ENCODE peak calls at places on chromosomes 2 and 18, in seven cellular contexts. One of them, this sample, is unnamed.
A peak's percentile ranks its signal among the peaks of the same experiment; 100 is the strongest.

GRCh38 chr2:187382131-187382530 is 65.9 kb downstream of the CALCRL start:
- DNase-seq in GM23248: peak; percentile 35
- DNase-seq in right cardiac atrium: no peak
- DNase-seq in fibroblast of lung: no peak
- DNase-seq in CD8-positive, alpha-beta memory T cell: no peak
- DNase-seq in colonic mucosa: no peak
- DNase-seq in transverse colon: no peak
- DNase-seq in this sample: no peak

GRCh38 chr2:216619411-216620393 is 13.5 kb upstream of the IGFBP2 start:
- DNase-seq in GM23248: peak; percentile 42
- DNase-seq in right cardiac atrium: no peak
- DNase-seq in fibroblast of lung: peak; percentile 41
- DNase-seq in CD8-positive, alpha-beta memory T cell: no peak
- DNase-seq in colonic mucosa: no peak
- DNase-seq in transverse colon: no peak
- DNase-seq in this sample: no peak

GRCh38 chr2:40321822-40322221 is 130.1 kb downstream of the SLC8A1 start:
- DNase-seq in GM23248: no peak
- DNase-seq in right cardiac atrium: no peak
- DNase-seq in fibroblast of lung: no peak
- DNase-seq in CD8-positive, alpha-beta memory T cell: no peak
- DNase-seq in colonic mucosa: no peak
- DNase-seq in transverse colon: no peak
- DNase-seq in this sample: no peak

GRCh38 chr18:78773819-78774218 is 205.8 kb upstream of the SALL3 start:
- DNase-seq in GM23248: no peak
- DNase-seq in right cardiac atrium: no peak
- DNase-seq in fibroblast of lung: no peak
- DNase-seq in CD8-positive, alpha-beta memory T cell: no peak
- DNase-seq in colonic mucosa: no peak
- DNase-seq in transverse colon: no peak
- DNase-seq in this sample: no peak

GRCh38 chr2:85994897-85995647 is 106.3 kb upstream of the ST3GAL5 start:
- DNase-seq in GM23248: no peak
- DNase-seq in right cardiac atrium: no peak
- DNase-seq in fibroblast of lung: no peak
- DNase-seq in CD8-positive, alpha-beta memory T cell: no peak
- DNase-seq in colonic mucosa: no peak
- DNase-seq in transverse colon: no peak
- DNase-seq in this sample: no peak

GRCh38 chr2:33616873-33617272 is 17.8 kb upstream of the FAM98A start:
- DNase-seq in GM23248: no peak
- DNase-seq in right cardiac atrium: no peak
- DNase-seq in fibroblast of lung: peak; percentile 38
- DNase-seq in CD8-positive, alpha-beta memory T cell: no peak
- DNase-seq in colonic mucosa: no peak
- DNase-seq in transverse colon: no peak
- DNase-seq in this sample: no peak

GRCh38 chr2:215454519-215454918 is 18.7 kb upstream of the FN1 start:
- DNase-seq in GM23248: peak; percentile 55
- DNase-seq in right cardiac atrium: no peak
- DNase-seq in fibroblast of lung: peak; percentile 27
- DNase-seq in CD8-positive, alpha-beta memory T cell: no peak
- DNase-seq in colonic mucosa: no peak
- DNase-seq in transverse colon: no peak
- DNase-seq in this sample: no peak

GRCh38 chr2:48712151-48712550 is 43.4 kb downstream of the LHCGR start:
- DNase-seq in GM23248: no peak
- DNase-seq in right cardiac atrium: no peak
- DNase-seq in fibroblast of lung: no peak
- DNase-seq in CD8-positive, alpha-beta memory T cell: no peak
- DNase-seq in colonic mucosa: no peak
- DNase-seq in transverse colon: no peak
- DNase-seq in this sample: no peak

GRCh38 chr2:181790716-181791649 is 100.5 kb upstream of the ITPRID2 start:
- DNase-seq in GM23248: peak; percentile 95
- DNase-seq in right cardiac atrium: no peak
- DNase-seq in fibroblast of lung: peak; percentile 100
- DNase-seq in CD8-positive, alpha-beta memory T cell: no peak
- DNase-seq in colonic mucosa: peak; percentile 42
- DNase-seq in transverse colon: peak; percentile 22
- DNase-seq in this sample: no peak

GRCh38 chr18:73975266-73975665 is 172.4 kb downstream of the FBXO15 start:
- DNase-seq in GM23248: no peak
- DNase-seq in right cardiac atrium: no peak
- DNase-seq in fibroblast of lung: peak; percentile 85
- DNase-seq in CD8-positive, alpha-beta memory T cell: no peak
- DNase-seq in colonic mucosa: no peak
- DNase-seq in transverse colon: no peak
- DNase-seq in this sample: no peak

GRCh38 chr2:226583715-226584114 is 215.9 kb downstream of the IRS1 start:
- DNase-seq in GM23248: peak; percentile 85
- DNase-seq in right cardiac atrium: no peak
- DNase-seq in fibroblast of lung: peak; percentile 92
- DNase-seq in CD8-positive, alpha-beta memory T cell: no peak
- DNase-seq in colonic mucosa: no peak
- DNase-seq in transverse colon: no peak
- DNase-seq in this sample: no peak

GRCh38 chr2:166900700-166901099 is 12.4 kb downstream of the XIRP2 start:
- DNase-seq in GM23248: peak; percentile 48
- DNase-seq in right cardiac atrium: no peak
- DNase-seq in fibroblast of lung: peak; percentile 17
- DNase-seq in CD8-positive, alpha-beta memory T cell: no peak
- DNase-seq in colonic mucosa: no peak
- DNase-seq in transverse colon: no peak
- DNase-seq in this sample: no peak

GRCh38 chr18:27004056-27004829 is 138.7 kb upstream of the AQP4 start:
- DNase-seq in GM23248: peak; percentile 38
- DNase-seq in right cardiac atrium: no peak
- DNase-seq in fibroblast of lung: peak; percentile 6
- DNase-seq in CD8-positive, alpha-beta memory T cell: no peak
- DNase-seq in colonic mucosa: no peak
- DNase-seq in transverse colon: no peak
- DNase-seq in this sample: no peak

GRCh38 chr18:902179-902718 is 2.4 kb upstream of the ADCYAP1 start:
- DNase-seq in GM23248: peak; percentile 31
- DNase-seq in right cardiac atrium: no peak
- DNase-seq in fibroblast of lung: peak; percentile 40
- DNase-seq in CD8-positive, alpha-beta memory T cell: no peak
- DNase-seq in colonic mucosa: no peak
- DNase-seq in transverse colon: no peak
- DNase-seq in this sample: no peak

GRCh38 chr2:64640153-64641044 is 13.3 kb downstream of the SERTAD2 start:
- DNase-seq in GM23248: peak; percentile 82
- DNase-seq in right cardiac atrium: no peak
- DNase-seq in fibroblast of lung: no peak
- DNase-seq in CD8-positive, alpha-beta memory T cell: no peak
- DNase-seq in colonic mucosa: no peak
- DNase-seq in transverse colon: no peak
- DNase-seq in this sample: no peak

GRCh38 chr2:5980351-5981054 is 288.3 kb downstream of the SOX11 start:
- DNase-seq in GM23248: no peak
- DNase-seq in right cardiac atrium: no peak
- DNase-seq in fibroblast of lung: peak; percentile 20
- DNase-seq in CD8-positive, alpha-beta memory T cell: no peak
- DNase-seq in colonic mucosa: no peak
- DNase-seq in transverse colon: no peak
- DNase-seq in this sample: peak; percentile 56

GRCh38 chr18:28095041-28095440 is 81.9 kb downstream of the CDH2 start:
- DNase-seq in GM23248: peak; percentile 65
- DNase-seq in right cardiac atrium: no peak
- DNase-seq in fibroblast of lung: peak; percentile 86
- DNase-seq in CD8-positive, alpha-beta memory T cell: no peak
- DNase-seq in colonic mucosa: no peak
- DNase-seq in transverse colon: no peak
- DNase-seq in this sample: no peak

GRCh38 chr2:3585239-3586109 is 9.4 kb upstream of the COLEC11 start:
- DNase-seq in GM23248: no peak
- DNase-seq in right cardiac atrium: peak; percentile 77
- DNase-seq in fibroblast of lung: peak; percentile 30
- DNase-seq in CD8-positive, alpha-beta memory T cell: no peak
- DNase-seq in colonic mucosa: peak; percentile 43
- DNase-seq in transverse colon: peak; percentile 41
- DNase-seq in this sample: peak; percentile 89

GRCh38 chr2:14626873-14627272 is 5.6 kb upstream of the LRATD1 start:
- DNase-seq in GM23248: no peak
- DNase-seq in right cardiac atrium: no peak
- DNase-seq in fibroblast of lung: no peak
- DNase-seq in CD8-positive, alpha-beta memory T cell: no peak
- DNase-seq in colonic mucosa: peak; percentile 54
- DNase-seq in transverse colon: no peak
- DNase-seq in this sample: no peak

GRCh38 chr2:10132043-10132575 is 9.6 kb downstream of the RRM2 start:
- DNase-seq in GM23248: no peak
- DNase-seq in right cardiac atrium: no peak
- DNase-seq in fibroblast of lung: no peak
- DNase-seq in CD8-positive, alpha-beta memory T cell: no peak
- DNase-seq in colonic mucosa: no peak
- DNase-seq in transverse colon: no peak
- DNase-seq in this sample: no peak

GRCh38 chr2:32262105-32262504 is 2.6 kb downstream of the NLRC4 start:
- DNase-seq in GM23248: no peak
- DNase-seq in right cardiac atrium: no peak
- DNase-seq in fibroblast of lung: no peak
- DNase-seq in CD8-positive, alpha-beta memory T cell: no peak
- DNase-seq in colonic mucosa: no peak
- DNase-seq in transverse colon: no peak
- DNase-seq in this sample: no peak

DNA sequence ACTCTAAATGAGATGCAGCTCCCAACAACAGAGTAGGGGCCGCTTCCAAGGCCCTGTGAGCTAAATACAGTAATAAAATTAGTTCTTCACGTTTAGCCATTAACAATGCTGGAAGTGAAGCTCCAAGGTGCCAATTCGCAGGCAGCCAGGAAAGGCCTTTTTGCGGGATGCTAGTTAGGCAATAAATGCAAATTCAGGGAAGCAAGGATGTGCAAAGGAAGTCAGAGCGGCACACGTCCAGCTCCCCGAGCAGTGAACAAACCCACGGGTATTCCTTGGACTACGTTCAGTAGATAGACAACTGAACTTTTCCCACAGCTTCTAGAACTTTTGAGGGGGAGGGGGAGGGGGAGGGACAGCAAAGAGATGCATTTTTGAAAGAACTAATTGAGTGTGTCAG is 6.9 kb downstream of the ZNF516 start:
- DNase-seq in GM23248: peak; percentile 73
- DNase-seq in right cardiac atrium: no peak
- DNase-seq in fibroblast of lung: peak; percentile 79
- DNase-seq in CD8-positive, alpha-beta memory T cell: no peak
- DNase-seq in colonic mucosa: no peak
- DNase-seq in transverse colon: no peak
- DNase-seq in this sample: no peak
- H3K4me1 ChIP-seq in GM23248: peaks cover 43% of the 10 kb centered on the region
- H3K4me1 ChIP-seq in right cardiac atrium: no peaks in the 10 kb centered on the region
- H3K4me1 ChIP-seq in fibroblast of lung: peaks cover 11% of the 10 kb centered on the region
- H3K4me1 ChIP-seq in CD8-positive, alpha-beta memory T cell: no peaks in the 10 kb centered on the region
- H3K4me1 ChIP-seq in colonic mucosa: no peaks in the 10 kb centered on the region
- H3K4me1 ChIP-seq in transverse colon: no peaks in the 10 kb centered on the region
- H3K4me1 ChIP-seq in this sample: peaks cover 25% of the 10 kb centered on the region

GRCh38 chr2:127669056-127669455 is 6.3 kb downstream of the LIMS2 start:
- DNase-seq in GM23248: peak; percentile 58
- DNase-seq in right cardiac atrium: no peak
- DNase-seq in fibroblast of lung: no peak
- DNase-seq in CD8-positive, alpha-beta memory T cell: no peak
- DNase-seq in colonic mucosa: no peak
- DNase-seq in transverse colon: no peak
- DNase-seq in this sample: no peak

GRCh38 chr2:127672341-127673303 is 2.7 kb downstream of the LIMS2 start:
- DNase-seq in GM23248: peak; percentile 55
- DNase-seq in right cardiac atrium: no peak
- DNase-seq in fibroblast of lung: no peak
- DNase-seq in CD8-positive, alpha-beta memory T cell: no peak
- DNase-seq in colonic mucosa: no peak
- DNase-seq in transverse colon: no peak
- DNase-seq in this sample: peak; percentile 65

GRCh38 chr2:127670957-127671290 is 4.4 kb downstream of the LIMS2 start:
- DNase-seq in GM23248: no peak
- DNase-seq in right cardiac atrium: no peak
- DNase-seq in fibroblast of lung: no peak
- DNase-seq in CD8-positive, alpha-beta memory T cell: no peak
- DNase-seq in colonic mucosa: no peak
- DNase-seq in transverse colon: no peak
- DNase-seq in this sample: no peak

GRCh38 chr2:127671557-127672302 is 3.6 kb downstream of the LIMS2 start:
- DNase-seq in GM23248: no peak
- DNase-seq in right cardiac atrium: no peak
- DNase-seq in fibroblast of lung: no peak
- DNase-seq in CD8-positive, alpha-beta memory T cell: no peak
- DNase-seq in colonic mucosa: no peak
- DNase-seq in transverse colon: no peak
- DNase-seq in this sample: peak; percentile 70

GRCh38 chr2:127670055-127670956 is 5.0 kb downstream of the LIMS2 start:
- DNase-seq in GM23248: peak; percentile 31
- DNase-seq in right cardiac atrium: no peak
- DNase-seq in fibroblast of lung: no peak
- DNase-seq in CD8-positive, alpha-beta memory T cell: no peak
- DNase-seq in colonic mucosa: no peak
- DNase-seq in transverse colon: no peak
- DNase-seq in this sample: no peak
- H3K4me1 ChIP-seq in GM23248: peaks cover 25% of the 10 kb centered on the region
- H3K4me1 ChIP-seq in right cardiac atrium: peaks cover 11% of the 10 kb centered on the region
- H3K4me1 ChIP-seq in fibroblast of lung: no peaks in the 10 kb centered on the region
- H3K4me1 ChIP-seq in CD8-positive, alpha-beta memory T cell: no peaks in the 10 kb centered on the region
- H3K4me1 ChIP-seq in colonic mucosa: no peaks in the 10 kb centered on the region
- H3K4me1 ChIP-seq in transverse colon: no peaks in the 10 kb centered on the region
- H3K4me1 ChIP-seq in this sample: peaks cover 8% of the 10 kb centered on the region

GRCh38 chr18:2984703-2985261 is 28.2 kb downstream of the LPIN2 start:
- DNase-seq in GM23248: no peak
- DNase-seq in right cardiac atrium: no peak
- DNase-seq in fibroblast of lung: no peak
- DNase-seq in CD8-positive, alpha-beta memory T cell: no peak
- DNase-seq in colonic mucosa: peak; percentile 85
- DNase-seq in transverse colon: peak; percentile 84
- DNase-seq in this sample: no peak

GRCh38 chr18:2982452-2983172 is 30.3 kb downstream of the LPIN2 start:
- DNase-seq in GM23248: peak; percentile 54
- DNase-seq in right cardiac atrium: no peak
- DNase-seq in fibroblast of lung: no peak
- DNase-seq in CD8-positive, alpha-beta memory T cell: no peak
- DNase-seq in colonic mucosa: peak; percentile 52
- DNase-seq in transverse colon: peak; percentile 46
- DNase-seq in this sample: no peak

GRCh38 chr18:2985628-2986027 is 27.3 kb downstream of the LPIN2 start:
- DNase-seq in GM23248: peak; percentile 61
- DNase-seq in right cardiac atrium: no peak
- DNase-seq in fibroblast of lung: peak; percentile 61
- DNase-seq in CD8-positive, alpha-beta memory T cell: no peak
- DNase-seq in colonic mucosa: no peak
- DNase-seq in transverse colon: no peak
- DNase-seq in this sample: no peak

GRCh38 chr18:2981212-2981728 is 31.7 kb downstream of the LPIN2 start:
- DNase-seq in GM23248: peak; percentile 88
- DNase-seq in right cardiac atrium: no peak
- DNase-seq in fibroblast of lung: peak; percentile 89
- DNase-seq in CD8-positive, alpha-beta memory T cell: no peak
- DNase-seq in colonic mucosa: no peak
- DNase-seq in transverse colon: no peak
- DNase-seq in this sample: no peak

GRCh38 chr18:2983296-2983695 is 29.6 kb downstream of the LPIN2 start:
- DNase-seq in GM23248: peak; percentile 34
- DNase-seq in right cardiac atrium: no peak
- DNase-seq in fibroblast of lung: no peak
- DNase-seq in CD8-positive, alpha-beta memory T cell: no peak
- DNase-seq in colonic mucosa: no peak
- DNase-seq in transverse colon: no peak
- DNase-seq in this sample: no peak
- H3K4me1 ChIP-seq in GM23248: peaks cover 74% of the 10 kb centered on the region
- H3K4me1 ChIP-seq in right cardiac atrium: peaks cover 17% of the 10 kb centered on the region
- H3K4me1 ChIP-seq in fibroblast of lung: peaks cover 48% of the 10 kb centered on the region
- H3K4me1 ChIP-seq in CD8-positive, alpha-beta memory T cell: peaks cover 63% of the 10 kb centered on the region
- H3K4me1 ChIP-seq in colonic mucosa: peaks cover 13% of the 10 kb centered on the region
- H3K4me1 ChIP-seq in transverse colon: peaks cover 36% of the 10 kb centered on the region
- H3K4me1 ChIP-seq in this sample: peaks cover 74% of the 10 kb centered on the region

GRCh38 chr18:2978626-2979025 is 34.3 kb downstream of the LPIN2 start:
- DNase-seq in GM23248: peak; percentile 96
- DNase-seq in right cardiac atrium: no peak
- DNase-seq in fibroblast of lung: peak; percentile 85
- DNase-seq in CD8-positive, alpha-beta memory T cell: no peak
- DNase-seq in colonic mucosa: no peak
- DNase-seq in transverse colon: no peak
- DNase-seq in this sample: no peak
- H3K4me1 ChIP-seq in GM23248: peaks cover 61% of the 10 kb centered on the region
- H3K4me1 ChIP-seq in right cardiac atrium: peaks cover 17% of the 10 kb centered on the region
- H3K4me1 ChIP-seq in fibroblast of lung: peaks cover 32% of the 10 kb centered on the region
- H3K4me1 ChIP-seq in CD8-positive, alpha-beta memory T cell: peaks cover 76% of the 10 kb centered on the region
- H3K4me1 ChIP-seq in colonic mucosa: peaks cover 8% of the 10 kb centered on the region
- H3K4me1 ChIP-seq in transverse colon: peaks cover 32% of the 10 kb centered on the region
- H3K4me1 ChIP-seq in this sample: peaks cover 71% of the 10 kb centered on the region